ENCODE peak calls at places on chromosomes 4 and X, in nine cellular contexts. One of them, this sample, is unnamed.

GRCh38 chr4:37002625-37003024 is 241.9 kb upstream of the NWD2 start:
- DNase-seq in tibial nerve: no peak
- DNase-seq in M059J: peak
- DNase-seq in HCT116: no peak
- DNase-seq in stimulated activated CD8-positive, alpha-beta memory T cell treated with anti-CD3 and anti-CD28 coated beads, Interleukin-4, amount 100 ng/mL, for 1 hour: no peak
- DNase-seq in AG04450: no peak
- DNase-seq in amniotic epithelial cell: no peak
- DNase-seq in central memory CD4-positive, alpha-beta T cell: no peak
- DNase-seq in hypothalamus: no peak
- DNase-seq in this sample: no peak

GRCh38 chr4:146585761-146586333 is 52.8 kb upstream of the POU4F2 start:
- DNase-seq in tibial nerve: no peak
- DNase-seq in M059J: peak
- DNase-seq in HCT116: no peak
- DNase-seq in stimulated activated CD8-positive, alpha-beta memory T cell treated with anti-CD3 and anti-CD28 coated beads, Interleukin-4, amount 100 ng/mL, for 1 hour: no peak
- DNase-seq in AG04450: no peak
- DNase-seq in amniotic epithelial cell: peak
- DNase-seq in central memory CD4-positive, alpha-beta T cell: no peak
- DNase-seq in hypothalamus: no peak
- DNase-seq in this sample: no peak

GRCh38 chr4:26022346-26022891 is 108.4 kb downstream of the SMIM20 start:
- DNase-seq in tibial nerve: no peak
- DNase-seq in M059J: peak
- DNase-seq in HCT116: no peak
- DNase-seq in stimulated activated CD8-positive, alpha-beta memory T cell treated with anti-CD3 and anti-CD28 coated beads, Interleukin-4, amount 100 ng/mL, for 1 hour: no peak
- DNase-seq in AG04450: peak
- DNase-seq in amniotic epithelial cell: no peak
- DNase-seq in central memory CD4-positive, alpha-beta T cell: no peak
- DNase-seq in hypothalamus: no peak
- DNase-seq in this sample: peak

GRCh38 chr4:1554876-1555265 is 129.2 kb downstream of the FAM53A start:
- DNase-seq in tibial nerve: no peak
- DNase-seq in M059J: no peak
- DNase-seq in HCT116: no peak
- DNase-seq in stimulated activated CD8-positive, alpha-beta memory T cell treated with anti-CD3 and anti-CD28 coated beads, Interleukin-4, amount 100 ng/mL, for 1 hour: no peak
- DNase-seq in AG04450: no peak
- DNase-seq in amniotic epithelial cell: no peak
- DNase-seq in central memory CD4-positive, alpha-beta T cell: no peak
- DNase-seq in hypothalamus: no peak
- DNase-seq in this sample: peak

GRCh38 chr4:139819082-139819481 is 153.5 kb downstream of the MGST2 start:
- DNase-seq in tibial nerve: no peak
- DNase-seq in M059J: no peak
- DNase-seq in HCT116: no peak
- DNase-seq in stimulated activated CD8-positive, alpha-beta memory T cell treated with anti-CD3 and anti-CD28 coated beads, Interleukin-4, amount 100 ng/mL, for 1 hour: no peak
- DNase-seq in AG04450: no peak
- DNase-seq in amniotic epithelial cell: no peak
- DNase-seq in central memory CD4-positive, alpha-beta T cell: no peak
- DNase-seq in hypothalamus: no peak
- DNase-seq in this sample: no peak

GRCh38 chrX:40093586-40093985 is 4.2 kb downstream of the BCOR start:
- DNase-seq in tibial nerve: no peak
- DNase-seq in M059J: no peak
- DNase-seq in HCT116: no peak
- DNase-seq in stimulated activated CD8-positive, alpha-beta memory T cell treated with anti-CD3 and anti-CD28 coated beads, Interleukin-4, amount 100 ng/mL, for 1 hour: no peak
- DNase-seq in AG04450: no peak
- DNase-seq in amniotic epithelial cell: no peak
- DNase-seq in central memory CD4-positive, alpha-beta T cell: no peak
- DNase-seq in hypothalamus: no peak
- DNase-seq in this sample: no peak

GRCh38 chr4:89064848-89065247 is 7.9 kb upstream of the FAM13A start:
- DNase-seq in tibial nerve: no peak
- DNase-seq in M059J: peak
- DNase-seq in HCT116: no peak
- DNase-seq in stimulated activated CD8-positive, alpha-beta memory T cell treated with anti-CD3 and anti-CD28 coated beads, Interleukin-4, amount 100 ng/mL, for 1 hour: no peak
- DNase-seq in AG04450: no peak
- DNase-seq in amniotic epithelial cell: peak
- DNase-seq in central memory CD4-positive, alpha-beta T cell: no peak
- DNase-seq in hypothalamus: no peak
- DNase-seq in this sample: no peak

GRCh38 chrX:129939986-129940385 is 34.0 kb downstream of the UTP14A start:
- DNase-seq in tibial nerve: no peak
- DNase-seq in M059J: peak
- DNase-seq in HCT116: no peak
- DNase-seq in stimulated activated CD8-positive, alpha-beta memory T cell treated with anti-CD3 and anti-CD28 coated beads, Interleukin-4, amount 100 ng/mL, for 1 hour: no peak
- DNase-seq in AG04450: no peak
- DNase-seq in amniotic epithelial cell: no peak
- DNase-seq in central memory CD4-positive, alpha-beta T cell: no peak
- DNase-seq in hypothalamus: no peak
- DNase-seq in this sample: no peak

GRCh38 chrX:71160475-71160874 is 15.8 kb downstream of the NLGN3 start:
- DNase-seq in tibial nerve: no peak
- DNase-seq in M059J: peak
- DNase-seq in HCT116: no peak
- DNase-seq in stimulated activated CD8-positive, alpha-beta memory T cell treated with anti-CD3 and anti-CD28 coated beads, Interleukin-4, amount 100 ng/mL, for 1 hour: no peak
- DNase-seq in AG04450: no peak
- DNase-seq in amniotic epithelial cell: no peak
- DNase-seq in central memory CD4-positive, alpha-beta T cell: no peak
- DNase-seq in hypothalamus: no peak
- DNase-seq in this sample: peak

GRCh38 chr4:152946460-152946859 is 10.3 kb downstream of the FHDC1 start:
- DNase-seq in tibial nerve: no peak
- DNase-seq in M059J: no peak
- DNase-seq in HCT116: no peak
- DNase-seq in stimulated activated CD8-positive, alpha-beta memory T cell treated with anti-CD3 and anti-CD28 coated beads, Interleukin-4, amount 100 ng/mL, for 1 hour: no peak
- DNase-seq in AG04450: no peak
- DNase-seq in amniotic epithelial cell: peak
- DNase-seq in central memory CD4-positive, alpha-beta T cell: no peak
- DNase-seq in hypothalamus: no peak
- DNase-seq in this sample: no peak

GRCh38 chr4:151566053-151566452 is 157.1 kb downstream of the FHIP1A start:
- DNase-seq in tibial nerve: no peak
- DNase-seq in M059J: no peak
- DNase-seq in HCT116: no peak
- DNase-seq in stimulated activated CD8-positive, alpha-beta memory T cell treated with anti-CD3 and anti-CD28 coated beads, Interleukin-4, amount 100 ng/mL, for 1 hour: no peak
- DNase-seq in AG04450: no peak
- DNase-seq in amniotic epithelial cell: no peak
- DNase-seq in central memory CD4-positive, alpha-beta T cell: no peak
- DNase-seq in hypothalamus: no peak
- DNase-seq in this sample: no peak

GRCh38 chr4:112523764-112524505 is 8.0 kb upstream of the NEUROG2 start:
- DNase-seq in tibial nerve: no peak
- DNase-seq in M059J: no peak
- DNase-seq in HCT116: peak
- DNase-seq in stimulated activated CD8-positive, alpha-beta memory T cell treated with anti-CD3 and anti-CD28 coated beads, Interleukin-4, amount 100 ng/mL, for 1 hour: peak
- DNase-seq in AG04450: no peak
- DNase-seq in amniotic epithelial cell: no peak
- DNase-seq in central memory CD4-positive, alpha-beta T cell: peak
- DNase-seq in hypothalamus: no peak
- DNase-seq in this sample: peak

GRCh38 chrX:117713411-117713810 is 403.2 kb downstream of the KLHL13 start:
- DNase-seq in tibial nerve: no peak
- DNase-seq in M059J: no peak
- DNase-seq in HCT116: no peak
- DNase-seq in stimulated activated CD8-positive, alpha-beta memory T cell treated with anti-CD3 and anti-CD28 coated beads, Interleukin-4, amount 100 ng/mL, for 1 hour: no peak
- DNase-seq in AG04450: no peak
- DNase-seq in amniotic epithelial cell: no peak
- DNase-seq in central memory CD4-positive, alpha-beta T cell: no peak
- DNase-seq in hypothalamus: no peak
- DNase-seq in this sample: no peak

GRCh38 chr4:109301691-109302365 is 630 bp downstream of the COL25A1 start:
- DNase-seq in tibial nerve: no peak
- DNase-seq in M059J: no peak
- DNase-seq in HCT116: no peak
- DNase-seq in stimulated activated CD8-positive, alpha-beta memory T cell treated with anti-CD3 and anti-CD28 coated beads, Interleukin-4, amount 100 ng/mL, for 1 hour: no peak
- DNase-seq in AG04450: no peak
- DNase-seq in amniotic epithelial cell: no peak
- DNase-seq in central memory CD4-positive, alpha-beta T cell: peak
- DNase-seq in hypothalamus: no peak
- DNase-seq in this sample: no peak

GRCh38 chr4:62709618-62710252 is 1509.6 kb downstream of the ADGRL3 start:
- DNase-seq in tibial nerve: no peak
- DNase-seq in M059J: peak
- DNase-seq in HCT116: no peak
- DNase-seq in stimulated activated CD8-positive, alpha-beta memory T cell treated with anti-CD3 and anti-CD28 coated beads, Interleukin-4, amount 100 ng/mL, for 1 hour: no peak
- DNase-seq in AG04450: no peak
- DNase-seq in amniotic epithelial cell: peak
- DNase-seq in central memory CD4-positive, alpha-beta T cell: no peak
- DNase-seq in hypothalamus: no peak
- DNase-seq in this sample: peak

GRCh38 chrX:1041051-1041450 is 171.4 kb downstream of the CRLF2 start:
- DNase-seq in tibial nerve: no peak
- DNase-seq in M059J: no peak
- DNase-seq in HCT116: no peak
- DNase-seq in stimulated activated CD8-positive, alpha-beta memory T cell treated with anti-CD3 and anti-CD28 coated beads, Interleukin-4, amount 100 ng/mL, for 1 hour: no peak
- DNase-seq in AG04450: no peak
- DNase-seq in amniotic epithelial cell: no peak
- DNase-seq in central memory CD4-positive, alpha-beta T cell: no peak
- DNase-seq in hypothalamus: no peak
- DNase-seq in this sample: no peak

GRCh38 chr4:186216465-186217024 is 10.8 kb upstream of the KLKB1 start:
- DNase-seq in tibial nerve: no peak
- DNase-seq in M059J: no peak
- DNase-seq in HCT116: no peak
- DNase-seq in stimulated activated CD8-positive, alpha-beta memory T cell treated with anti-CD3 and anti-CD28 coated beads, Interleukin-4, amount 100 ng/mL, for 1 hour: no peak
- DNase-seq in AG04450: no peak
- DNase-seq in amniotic epithelial cell: no peak
- DNase-seq in central memory CD4-positive, alpha-beta T cell: no peak
- DNase-seq in hypothalamus: no peak
- DNase-seq in this sample: no peak